ENCODE peak calls at places on chromosomes 3 and 15, in six cellular contexts. One of them, this sample, is unnamed.

GRCh38 chr3:52841981-52842340 is 7.1 kb upstream of the MUSTN1 start:
- DNase-seq in lower lobe of right lung: no peak
- DNase-seq in heart right ventricle: no peak
- DNase-seq in tibial artery: peak; percentile 47
- DNase-seq in cardiac muscle cell: no peak
- DNase-seq in dorsolateral prefrontal cortex: no peak
- DNase-seq in this sample: no peak

GRCh38 chr3:147299656-147300055 is 106.7 kb downstream of the ZIC4 start:
- DNase-seq in heart right ventricle: no peak
- DNase-seq in lower lobe of right lung: no peak
- DNase-seq in tibial artery: no peak
- DNase-seq in dorsolateral prefrontal cortex: no peak
- DNase-seq in cardiac muscle cell: no peak
- DNase-seq in this sample: no peak

GRCh38 chr3:98596902-98597500 is 3.6 kb upstream of the CPOX start:
- DNase-seq in heart right ventricle: no peak
- DNase-seq in cardiac muscle cell: peak; percentile 50
- DNase-seq in lower lobe of right lung: no peak
- DNase-seq in dorsolateral prefrontal cortex: no peak
- DNase-seq in tibial artery: no peak
- DNase-seq in this sample: no peak

GRCh38 chr3:20809356-20809755 is 623.4 kb upstream of the SGO1 start:
- DNase-seq in heart right ventricle: no peak
- DNase-seq in lower lobe of right lung: no peak
- DNase-seq in tibial artery: no peak
- DNase-seq in dorsolateral prefrontal cortex: no peak
- DNase-seq in cardiac muscle cell: no peak
- DNase-seq in this sample: no peak

GRCh38 chr3:185473290-185473815 is 25.5 kb downstream of the TMEM41A start:
- DNase-seq in tibial artery: no peak
- DNase-seq in dorsolateral prefrontal cortex: peak; percentile 62
- DNase-seq in cardiac muscle cell: peak; percentile 3
- DNase-seq in heart right ventricle: no peak
- DNase-seq in lower lobe of right lung: no peak
- DNase-seq in this sample: no peak

GRCh38 chr3:15148614-15149013 is 49.7 kb upstream of the RBSN start:
- DNase-seq in lower lobe of right lung: no peak
- DNase-seq in tibial artery: no peak
- DNase-seq in heart right ventricle: no peak
- DNase-seq in cardiac muscle cell: peak; percentile 27
- DNase-seq in dorsolateral prefrontal cortex: no peak
- DNase-seq in this sample: no peak

GRCh38 chr15:47571241-47571640 is 146.1 kb upstream of the SEMA6D start:
- DNase-seq in heart right ventricle: no peak
- DNase-seq in dorsolateral prefrontal cortex: no peak
- DNase-seq in lower lobe of right lung: no peak
- DNase-seq in tibial artery: no peak
- DNase-seq in cardiac muscle cell: no peak
- DNase-seq in this sample: no peak

GRCh38 chr15:50123861-50124556 is 5.0 kb upstream of the ATP8B4 start:
- DNase-seq in tibial artery: no peak
- DNase-seq in dorsolateral prefrontal cortex: no peak
- DNase-seq in lower lobe of right lung: no peak
- DNase-seq in cardiac muscle cell: no peak
- DNase-seq in heart right ventricle: no peak
- DNase-seq in this sample: no peak

GRCh38 chr3:11692251-11692813 is 48.6 kb upstream of the VGLL4 start:
- DNase-seq in heart right ventricle: no peak
- DNase-seq in tibial artery: no peak
- DNase-seq in dorsolateral prefrontal cortex: no peak
- DNase-seq in cardiac muscle cell: no peak
- DNase-seq in lower lobe of right lung: no peak
- DNase-seq in this sample: no peak

GRCh38 chr3:159263750-159264561 is 462.1 kb downstream of the MFSD1 start:
- DNase-seq in cardiac muscle cell: peak; percentile 66
- DNase-seq in heart right ventricle: no peak
- DNase-seq in dorsolateral prefrontal cortex: no peak
- DNase-seq in tibial artery: no peak
- DNase-seq in lower lobe of right lung: no peak
- DNase-seq in this sample: no peak

GRCh38 chr3:47503033-47503432 is 10.5 kb downstream of the ELP6 start:
- DNase-seq in heart right ventricle: no peak
- DNase-seq in tibial artery: no peak
- DNase-seq in dorsolateral prefrontal cortex: no peak
- DNase-seq in lower lobe of right lung: no peak
- DNase-seq in cardiac muscle cell: no peak
- DNase-seq in this sample: no peak

GRCh38 chr3:188824596-188824995 is 347.2 kb upstream of the TPRG1 start:
- DNase-seq in tibial artery: no peak
- DNase-seq in lower lobe of right lung: no peak
- DNase-seq in dorsolateral prefrontal cortex: no peak
- DNase-seq in heart right ventricle: no peak
- DNase-seq in cardiac muscle cell: no peak
- DNase-seq in this sample: no peak

GRCh38 chr3:32403663-32404062 is 12.0 kb downstream of the CMTM7 start:
- DNase-seq in cardiac muscle cell: no peak
- DNase-seq in lower lobe of right lung: no peak
- DNase-seq in heart right ventricle: no peak
- DNase-seq in tibial artery: no peak
- DNase-seq in dorsolateral prefrontal cortex: no peak
- DNase-seq in this sample: no peak

GRCh38 chr3:53772562-53773329 is 73.5 kb downstream of the CHDH start:
- DNase-seq in tibial artery: no peak
- DNase-seq in lower lobe of right lung: no peak
- DNase-seq in cardiac muscle cell: peak; percentile 25
- DNase-seq in heart right ventricle: no peak
- DNase-seq in dorsolateral prefrontal cortex: no peak
- DNase-seq in this sample: no peak

GRCh38 chr3:38348903-38349302 is 2.3 kb downstream of the XYLB start:
- DNase-seq in cardiac muscle cell: peak; percentile 47
- DNase-seq in dorsolateral prefrontal cortex: no peak
- DNase-seq in tibial artery: no peak
- DNase-seq in heart right ventricle: no peak
- DNase-seq in lower lobe of right lung: no peak
- DNase-seq in this sample: no peak

GRCh38 chr3:15579071-15579470 is 22.3 kb downstream of the HACL1 start:
- DNase-seq in lower lobe of right lung: no peak
- DNase-seq in dorsolateral prefrontal cortex: no peak
- DNase-seq in cardiac muscle cell: no peak
- DNase-seq in tibial artery: no peak
- DNase-seq in heart right ventricle: no peak
- DNase-seq in this sample: no peak

GRCh38 chr15:59741274-59741906 is 52.3 kb upstream of the BNIP2 start:
- DNase-seq in heart right ventricle: no peak
- DNase-seq in dorsolateral prefrontal cortex: no peak
- DNase-seq in cardiac muscle cell: peak; percentile 24
- DNase-seq in tibial artery: no peak
- DNase-seq in lower lobe of right lung: no peak
- DNase-seq in this sample: no peak

GRCh38 chr3:58433400-58434169 is at the start of gene PDHB:
- DNase-seq in cardiac muscle cell: peak; percentile 92
- DNase-seq in lower lobe of right lung: peak; percentile 94
- DNase-seq in dorsolateral prefrontal cortex: peak; percentile 91
- DNase-seq in heart right ventricle: peak; percentile 95
- DNase-seq in tibial artery: peak; percentile 94
- DNase-seq in this sample: peak; percentile 92

GRCh38 chr3:58432905-58433304 is 727 bp downstream of the PDHB start:
- DNase-seq in cardiac muscle cell: no peak
- DNase-seq in heart right ventricle: no peak
- DNase-seq in dorsolateral prefrontal cortex: no peak
- DNase-seq in lower lobe of right lung: no peak
- DNase-seq in tibial artery: no peak
- DNase-seq in this sample: no peak

GRCh38 chr3:58434170-58434507 is 507 bp upstream of the PDHB start:
- DNase-seq in tibial artery: no peak
- DNase-seq in lower lobe of right lung: no peak
- DNase-seq in cardiac muscle cell: no peak
- DNase-seq in dorsolateral prefrontal cortex: no peak
- DNase-seq in heart right ventricle: no peak
- DNase-seq in this sample: no peak

GRCh38 chr3:58434990-58435389 is 1.4 kb upstream of the PDHB start:
- DNase-seq in dorsolateral prefrontal cortex: no peak
- DNase-seq in heart right ventricle: no peak
- DNase-seq in tibial artery: no peak
- DNase-seq in cardiac muscle cell: peak; percentile 82
- DNase-seq in lower lobe of right lung: no peak
- DNase-seq in this sample: no peak

GRCh38 chr3:58434511-58434910 is 879 bp upstream of the PDHB start:
- DNase-seq in cardiac muscle cell: no peak
- DNase-seq in dorsolateral prefrontal cortex: no peak
- DNase-seq in heart right ventricle: no peak
- DNase-seq in tibial artery: no peak
- DNase-seq in lower lobe of right lung: no peak
- DNase-seq in this sample: no peak
- H3K27ac ChIP-seq in cardiac muscle cell: peak overlapping the region; percentile 97
- H3K27ac ChIP-seq in dorsolateral prefrontal cortex: no peak overlapping the region
- H3K27ac ChIP-seq in heart right ventricle: no peak overlapping the region
- H3K27ac ChIP-seq in tibial artery: peak overlapping the region; percentile 89
- H3K27ac ChIP-seq in lower lobe of right lung: peak overlapping the region; percentile 94
- H3K27ac ChIP-seq in this sample: peak overlapping the region; percentile 97

GRCh38 chr15:58444056-58444455 is 12.3 kb downstream of the LIPC start:
- DNase-seq in heart right ventricle: no peak
- DNase-seq in cardiac muscle cell: no peak
- DNase-seq in tibial artery: no peak
- DNase-seq in lower lobe of right lung: no peak
- DNase-seq in dorsolateral prefrontal cortex: no peak
- DNase-seq in this sample: no peak
- H3K27ac ChIP-seq in heart right ventricle: no peak overlapping the region
- H3K27ac ChIP-seq in cardiac muscle cell: no peak overlapping the region
- H3K27ac ChIP-seq in tibial artery: no peak overlapping the region
- H3K27ac ChIP-seq in lower lobe of right lung: no peak overlapping the region
- H3K27ac ChIP-seq in dorsolateral prefrontal cortex: no peak overlapping the region
- H3K27ac ChIP-seq in this sample: no peak overlapping the region

DNA sequence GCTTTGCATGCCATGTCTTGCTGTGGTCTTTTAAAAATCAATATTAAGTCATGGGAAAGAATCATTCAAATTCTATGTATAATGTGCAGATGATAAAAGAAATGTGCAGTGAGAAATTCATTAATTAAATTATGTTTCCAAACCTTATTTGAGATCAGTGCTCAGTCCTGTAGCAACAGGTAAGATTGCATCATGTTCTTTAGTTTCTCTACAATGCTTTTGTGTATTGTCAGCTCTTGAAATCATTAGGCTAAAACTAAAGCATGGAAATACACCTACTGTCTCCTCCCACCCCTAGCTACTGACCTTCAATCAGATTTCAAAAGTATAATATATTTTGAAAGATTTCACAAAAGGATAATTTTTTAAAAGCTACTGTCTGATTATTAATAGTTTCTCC is 612.7 kb downstream of the ROBO2 start:
- DNase-seq in cardiac muscle cell: no peak
- DNase-seq in heart right ventricle: no peak
- DNase-seq in lower lobe of right lung: no peak
- DNase-seq in tibial artery: no peak
- DNase-seq in dorsolateral prefrontal cortex: no peak
- DNase-seq in this sample: no peak
- H3K27ac ChIP-seq in cardiac muscle cell: no peak overlapping the region
- H3K27ac ChIP-seq in heart right ventricle: no peak overlapping the region
- H3K27ac ChIP-seq in lower lobe of right lung: no peak overlapping the region
- H3K27ac ChIP-seq in tibial artery: no peak overlapping the region
- H3K27ac ChIP-seq in dorsolateral prefrontal cortex: no peak overlapping the region
- H3K27ac ChIP-seq in this sample: no peak overlapping the region

GRCh38 chr3:48697952-48698351 is 12.2 kb upstream of the NCKIPSD start:
- DNase-seq in dorsolateral prefrontal cortex: no peak
- DNase-seq in tibial artery: no peak
- DNase-seq in lower lobe of right lung: no peak
- DNase-seq in heart right ventricle: no peak
- DNase-seq in cardiac muscle cell: peak; percentile 13
- DNase-seq in this sample: no peak

GRCh38 chr3:48696156-48696555 is 10.4 kb upstream of the NCKIPSD start:
- DNase-seq in cardiac muscle cell: no peak
- DNase-seq in tibial artery: no peak
- DNase-seq in dorsolateral prefrontal cortex: no peak
- DNase-seq in lower lobe of right lung: no peak
- DNase-seq in heart right ventricle: no peak
- DNase-seq in this sample: no peak

GRCh38 chr3:48698891-48699290 is 13.2 kb upstream of the NCKIPSD start:
- DNase-seq in cardiac muscle cell: no peak
- DNase-seq in tibial artery: no peak
- DNase-seq in lower lobe of right lung: no peak
- DNase-seq in heart right ventricle: no peak
- DNase-seq in dorsolateral prefrontal cortex: no peak
- DNase-seq in this sample: no peak

GRCh38 chr3:48702320-48702921 is 14.6 kb downstream of the IP6K2 start:
- DNase-seq in cardiac muscle cell: no peak
- DNase-seq in heart right ventricle: no peak
- DNase-seq in dorsolateral prefrontal cortex: no peak
- DNase-seq in lower lobe of right lung: no peak
- DNase-seq in tibial artery: no peak
- DNase-seq in this sample: no peak

GRCh38 chr3:48700750-48701405 is 15.2 kb upstream of the NCKIPSD start:
- DNase-seq in cardiac muscle cell: no peak
- DNase-seq in heart right ventricle: no peak
- DNase-seq in lower lobe of right lung: no peak
- DNase-seq in tibial artery: peak; percentile 27
- DNase-seq in dorsolateral prefrontal cortex: no peak
- DNase-seq in this sample: no peak
- H3K27ac ChIP-seq in cardiac muscle cell: peak overlapping the region; percentile 43
- H3K27ac ChIP-seq in heart right ventricle: no peak overlapping the region
- H3K27ac ChIP-seq in lower lobe of right lung: no peak overlapping the region
- H3K27ac ChIP-seq in tibial artery: no peak overlapping the region
- H3K27ac ChIP-seq in dorsolateral prefrontal cortex: no peak overlapping the region
- H3K27ac ChIP-seq in this sample: no peak overlapping the region

GRCh38 chr3:194168994-194169393 is 33.0 kb downstream of the HES1 start:
- DNase-seq in heart right ventricle: no peak
- DNase-seq in lower lobe of right lung: no peak
- DNase-seq in tibial artery: no peak
- DNase-seq in cardiac muscle cell: no peak
- DNase-seq in dorsolateral prefrontal cortex: no peak
- DNase-seq in this sample: no peak
- H3K27ac ChIP-seq in heart right ventricle: no peak overlapping the region
- H3K27ac ChIP-seq in lower lobe of right lung: no peak overlapping the region
- H3K27ac ChIP-seq in tibial artery: no peak overlapping the region
- H3K27ac ChIP-seq in cardiac muscle cell: no peak overlapping the region
- H3K27ac ChIP-seq in dorsolateral prefrontal cortex: no peak overlapping the region
- H3K27ac ChIP-seq in this sample: no peak overlapping the region

GRCh38 chr15:75868019-75868418 is 24.8 kb downstream of the UBE2Q2 start:
- DNase-seq in tibial artery: no peak
- DNase-seq in dorsolateral prefrontal cortex: no peak
- DNase-seq in lower lobe of right lung: no peak
- DNase-seq in heart right ventricle: no peak
- DNase-seq in cardiac muscle cell: no peak
- DNase-seq in this sample: no peak

GRCh38 chr15:75869446-75869845 is 26.2 kb downstream of the UBE2Q2 start:
- DNase-seq in tibial artery: no peak
- DNase-seq in dorsolateral prefrontal cortex: no peak
- DNase-seq in lower lobe of right lung: no peak
- DNase-seq in cardiac muscle cell: no peak
- DNase-seq in heart right ventricle: no peak
- DNase-seq in this sample: no peak

GRCh38 chr15:75864213-75865059 is 21.2 kb downstream of the UBE2Q2 start:
- DNase-seq in dorsolateral prefrontal cortex: no peak
- DNase-seq in cardiac muscle cell: peak; percentile 47
- DNase-seq in lower lobe of right lung: no peak
- DNase-seq in tibial artery: no peak
- DNase-seq in heart right ventricle: no peak
- DNase-seq in this sample: no peak

GRCh38 chr15:75867428-75867827 is 24.2 kb downstream of the UBE2Q2 start:
- DNase-seq in tibial artery: no peak
- DNase-seq in lower lobe of right lung: no peak
- DNase-seq in cardiac muscle cell: no peak
- DNase-seq in dorsolateral prefrontal cortex: no peak
- DNase-seq in heart right ventricle: no peak
- DNase-seq in this sample: no peak

GRCh38 chr15:75866916-75867315 is 23.7 kb downstream of the UBE2Q2 start:
- DNase-seq in tibial artery: no peak
- DNase-seq in dorsolateral prefrontal cortex: no peak
- DNase-seq in lower lobe of right lung: no peak
- DNase-seq in cardiac muscle cell: no peak
- DNase-seq in heart right ventricle: no peak
- DNase-seq in this sample: no peak
- H3K27ac ChIP-seq in tibial artery: no peak overlapping the region
- H3K27ac ChIP-seq in dorsolateral prefrontal cortex: no peak overlapping the region
- H3K27ac ChIP-seq in lower lobe of right lung: no peak overlapping the region
- H3K27ac ChIP-seq in cardiac muscle cell: no peak overlapping the region
- H3K27ac ChIP-seq in heart right ventricle: no peak overlapping the region
- H3K27ac ChIP-seq in this sample: no peak overlapping the region

This sample was measured in left ventricle myocardium inferior.